ENCODE peak calls at places on chromosome 14, in four cellular contexts. W, F, I and H are unnamed samples.

GRCh38 chr14:95185452-95186392 is 28.4 kb upstream of the DICER1 start:
- DNase-seq in F (no peak), I (peak), W (no peak), H (peak)

GRCh38 chr14:90398315-90398811 is 1.5 kb downstream of the CALM1 start:
- DNase-seq in W (peak), I (peak), F (no peak), H (peak)

GRCh38 chr14:65170768-65171251 is 68.5 kb upstream of the MAX start:
- DNase-seq in F (no peak), I (peak), W (peak), H (peak)

GRCh38 chr14:103334644-103335603 is 887 bp downstream of the EIF5 start:
- DNase-seq in I (peak), F (peak), W (no peak), H (peak)

GRCh38 chr14:104680056-104680805 is 9.2 kb upstream of the INF2 start:
- DNase-seq in W (no peak), F (no peak), I (peak), H (peak)

GRCh38 chr14:75549169-75549568 is 26.9 kb downstream of the BATF start:
- DNase-seq in W (no peak), F (no peak), I (no peak), H (no peak)

GRCh38 chr14:79037593-79037992 is 867.4 kb downstream of the NRXN3 start:
- DNase-seq in W (no peak), I (no peak), F (no peak), H (no peak)

GRCh38 chr14:95039993-95040348 is 117.4 kb downstream of the DICER1 start:
- DNase-seq in I (no peak), W (no peak), F (no peak), H (no peak)

GRCh38 chr14:78254911-78255431 is 84.8 kb downstream of the NRXN3 start:
- DNase-seq in F (no peak), W (no peak), I (no peak), H (no peak)

GRCh38 chr14:35558680-35559079 is 24.7 kb downstream of the INSM2 start:
- DNase-seq in W (no peak), I (no peak), F (peak), H (no peak)

GRCh38 chr14:96001866-96002510 is 37.2 kb upstream of the C14orf132 start:
- DNase-seq in I (no peak), W (peak), F (no peak), H (no peak)

GRCh38 chr14:51323492-51323891 is 83.4 kb downstream of the TMX1 start:
- DNase-seq in I (no peak), W (no peak), F (no peak), H (no peak)

GRCh38 chr14:22540286-22540685 is 48.7 kb downstream of the DAD1 start:
- DNase-seq in I (no peak), W (no peak), F (no peak), H (no peak)

GRCh38 chr14:26332966-26333365 is 264.9 kb downstream of the NOVA1 start:
- DNase-seq in I (no peak), F (no peak), W (no peak), H (no peak)

GRCh38 chr14:84409435-84409834 is 1120.5 kb upstream of the FLRT2 start:
- DNase-seq in F (no peak), W (no peak), I (peak), H (no peak)

GRCh38 chr14:36771256-36771655 is 109.6 kb downstream of the PAX9 start:
- DNase-seq in F (no peak), I (peak), W (no peak), H (no peak)

GRCh38 chr14:69260979-69261605 is 1.1 kb downstream of the GALNT16 start:
- DNase-seq in I (peak), F (peak), W (peak), H (no peak)

GRCh38 chr14:73243748-73244147 is 6.4 kb downstream of the PAPLN start:
- DNase-seq in F (no peak), W (no peak), I (no peak), H (no peak)

GRCh38 chr14:71452987-71453386 is 479.2 kb upstream of the RGS6 start:
- DNase-seq in W (no peak), I (peak), F (no peak), H (no peak)

GRCh38 chr14:23285530-23286019 is 357 bp downstream of the HOMEZ start:
- DNase-seq in I (no peak), W (no peak), F (no peak), H (no peak)

GRCh38 chr14:51716610-51717009 is 64.9 kb downstream of the FRMD6 start:
- DNase-seq in F (no peak), W (no peak), I (no peak), H (peak)

GRCh38 chr14:70366890-70367289 is 7.4 kb upstream of the COX16 start:
- DNase-seq in F (no peak), W (no peak), I (no peak), H (no peak)

GRCh38 chr14:39781466-39781865 is 349.2 kb upstream of the FBXO33 start:
- DNase-seq in I (no peak), F (no peak), W (no peak), H (no peak)

GRCh38 chr14:97456958-97457357 is 659.8 kb downstream of the VRK1 start:
- DNase-seq in I (peak), F (no peak), W (no peak), H (no peak)

GRCh38 chr14:97458302-97459137 is 661.3 kb downstream of the VRK1 start:
- DNase-seq in F (no peak), I (no peak), W (peak), H (no peak)

GRCh38 chr14:97456497-97456896 is 659.3 kb downstream of the VRK1 start:
- DNase-seq in W (no peak), I (no peak), F (no peak), H (no peak)

GRCh38 chr14:97462081-97462480 is 664.9 kb downstream of the VRK1 start:
- DNase-seq in W (no peak), F (no peak), I (no peak), H (no peak)

GRCh38 chr14:97459180-97459579 is 662.0 kb downstream of the VRK1 start:
- DNase-seq in I (no peak), W (no peak), F (no peak), H (no peak)
- H2BK12ac ChIP-seq in I (no peak), W (no peak), F (no peak), H (no peak)

DNA sequence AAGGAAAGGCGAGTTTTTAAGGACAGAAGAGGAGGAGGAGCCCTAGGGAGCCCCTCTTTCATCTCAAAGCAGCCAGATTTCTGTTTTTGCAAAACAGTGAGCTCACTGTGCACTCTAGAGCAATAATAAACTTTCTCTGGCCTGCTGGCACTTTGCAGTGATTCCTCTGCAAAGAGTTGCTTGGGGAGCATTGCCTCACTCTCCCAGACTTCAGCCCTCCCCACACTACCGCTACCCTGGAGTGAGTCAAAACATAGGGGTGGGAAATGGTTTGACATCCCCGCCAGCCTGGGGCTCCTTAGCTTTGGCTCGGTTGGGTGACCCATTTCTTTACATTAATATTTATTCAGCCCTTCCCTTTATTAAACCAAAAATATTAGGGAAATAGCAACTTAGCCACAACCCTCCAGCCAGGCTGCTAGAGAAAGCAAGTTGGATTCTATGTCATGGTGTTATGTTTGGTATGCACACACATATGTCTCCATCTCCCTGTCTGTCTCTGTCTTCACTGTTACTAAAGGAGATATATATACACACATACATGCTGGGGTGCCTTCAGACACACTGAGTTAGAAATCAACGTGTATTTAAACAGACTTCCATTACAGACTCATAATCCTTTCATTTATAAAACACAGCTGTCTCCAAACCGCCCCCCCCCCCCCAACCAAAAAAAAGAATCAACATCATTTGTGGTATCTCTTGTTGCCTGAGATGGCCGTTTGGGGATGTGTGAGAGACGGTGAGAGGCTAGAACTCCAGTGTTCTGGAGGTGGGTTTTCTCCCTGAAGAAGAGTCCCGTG is 3.4 kb upstream of the IRF2BPL start:
- DNase-seq in I (peak), W (no peak), F (no peak), H (peak)
- H3K9ac ChIP-seq in I (no peak), W (no peak), F (no peak), H (peak)

GRCh38 chr14:74528886-74529285 is 35.3 kb downstream of the ISCA2 start:
- DNase-seq in W (no peak), I (no peak), F (no peak), H (no peak)
- H2BK12ac ChIP-seq in W (no peak), I (no peak), F (peak), H (no peak)

DNA sequence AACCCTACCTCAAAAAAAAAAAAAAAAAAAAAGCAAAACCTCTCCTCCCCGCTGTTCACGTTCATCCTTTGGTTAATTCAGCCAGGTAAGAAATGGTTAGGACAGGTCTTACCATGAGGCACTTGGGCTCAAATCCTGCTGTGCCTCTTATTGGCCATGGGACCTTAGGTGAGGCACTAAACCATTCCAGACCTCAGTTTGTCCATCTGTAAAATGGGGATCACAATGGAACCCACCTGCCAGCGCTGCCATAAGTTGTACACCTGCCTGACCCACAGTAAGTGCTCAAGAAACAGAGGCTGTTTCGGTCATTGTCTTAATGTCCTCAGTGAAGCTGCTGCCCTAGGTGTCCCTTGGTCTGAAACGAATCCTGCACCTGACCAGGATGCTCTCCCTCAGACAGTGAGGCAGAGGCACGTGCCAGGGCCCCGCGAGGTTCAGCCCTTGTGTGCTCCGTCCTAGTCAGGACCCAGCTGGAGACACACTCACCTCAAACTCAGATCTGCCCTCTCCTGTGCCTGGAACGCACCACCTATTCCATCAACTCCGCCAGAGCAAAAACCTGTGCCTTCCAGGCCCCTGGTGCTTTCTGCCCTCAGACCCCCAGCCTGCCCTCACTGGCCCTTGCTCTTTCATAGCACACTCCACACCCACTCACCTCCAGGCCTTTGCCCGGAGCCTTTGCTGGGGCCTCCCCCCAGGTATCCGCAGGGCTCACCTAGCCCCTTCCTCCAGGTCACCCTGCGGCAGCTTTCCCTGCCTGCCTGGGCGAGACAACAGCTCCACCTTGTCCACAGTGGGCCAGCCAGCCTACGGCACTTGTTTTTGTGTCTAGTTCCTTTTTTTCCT is 150.7 kb downstream of the BCL11B start:
- DNase-seq in F (no peak), I (no peak), W (peak), H (no peak)
- H3K9ac ChIP-seq in F (peak), I (no peak), W (no peak), H (no peak)

GRCh38 chr14:74260525-74261233 is 21.4 kb downstream of the VSX2 start:
- DNase-seq in F (no peak), W (no peak), I (no peak), H (no peak)

GRCh38 chr14:74257078-74257987 is 18.1 kb downstream of the VSX2 start:
- DNase-seq in I (peak), F (no peak), W (peak), H (no peak)

GRCh38 chr14:74258705-74259035 is 19.4 kb downstream of the VSX2 start:
- DNase-seq in I (no peak), W (no peak), F (no peak), H (no peak)

GRCh38 chr14:74259513-74259912 is 20.3 kb downstream of the VSX2 start:
- DNase-seq in F (no peak), I (no peak), W (no peak), H (no peak)

DNA sequence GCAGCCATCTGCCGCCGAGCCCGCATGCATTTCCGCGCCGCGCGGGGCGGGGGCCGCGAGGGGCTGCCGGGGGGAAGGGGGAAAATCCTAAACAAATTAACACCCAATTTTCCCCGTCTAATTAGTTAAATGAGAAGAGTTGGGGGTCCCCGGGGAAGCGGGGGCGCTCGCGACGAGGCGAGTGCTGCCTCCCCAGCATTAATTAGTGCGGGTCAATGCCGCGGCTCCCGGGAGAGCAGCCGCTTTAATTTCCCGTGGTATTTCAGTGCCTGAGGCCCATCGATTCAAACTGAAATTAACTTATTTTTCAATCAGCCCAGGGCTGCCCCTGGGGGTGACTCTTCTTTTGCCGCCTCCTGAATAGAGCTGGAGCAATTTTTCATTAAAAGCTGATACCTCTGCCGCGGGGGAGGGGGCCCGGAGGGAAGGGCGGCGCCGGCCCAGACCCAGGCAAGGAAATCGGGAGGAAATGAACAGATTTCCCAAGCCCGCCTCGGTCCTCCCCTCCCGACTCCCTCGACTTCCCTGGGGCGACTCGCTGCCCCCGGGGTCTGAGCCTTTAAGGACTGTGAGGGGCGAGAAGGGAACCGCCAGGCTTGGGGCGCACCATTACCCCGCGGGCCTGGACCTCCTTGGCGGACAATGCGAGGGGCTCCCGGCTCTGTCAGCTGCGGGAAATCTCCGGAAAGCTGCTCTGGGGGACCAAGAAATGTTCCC is 18.9 kb downstream of the VSX2 start:
- DNase-seq in F (no peak), W (no peak), I (peak), H (no peak)
- H2BK12ac ChIP-seq in F (peak), W (no peak), I (no peak), H (no peak)

GRCh38 chr14:102317564-102318248 is 1.8 kb upstream of the ZNF839 start:
- DNase-seq in I (peak), F (no peak), W (no peak), H (no peak)
- H3K9ac ChIP-seq in I (no peak), F (peak), W (no peak), H (peak)

DNA sequence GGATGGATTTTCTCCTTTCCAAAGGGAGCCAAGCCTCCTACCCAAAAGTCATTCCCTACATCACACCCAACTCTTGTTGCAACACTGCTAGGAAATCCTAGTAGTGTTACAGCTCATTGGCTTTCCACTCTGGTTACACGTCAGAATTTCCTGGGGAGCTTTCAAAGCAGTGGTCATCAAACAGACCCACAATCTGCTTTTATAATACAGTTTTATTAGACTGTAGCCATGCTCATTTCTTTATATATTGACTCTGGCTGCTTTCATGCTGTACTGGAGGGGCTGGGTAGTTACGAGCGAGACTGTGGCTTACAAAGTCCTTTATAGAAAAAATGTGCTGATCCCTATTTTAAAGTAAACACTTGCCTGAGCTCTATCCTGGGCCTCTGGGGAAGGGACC is 34.3 kb downstream of the ZFYVE26 start:
- DNase-seq in I (no peak), F (no peak), W (no peak), H (no peak)
- H2BK12ac ChIP-seq in I (no peak), F (no peak), W (no peak), H (no peak)

GRCh38 chr14:80954771-80955299 is 586 bp upstream of the TSHR start:
- DNase-seq in I (peak), W (peak), F (peak), H (peak)

GRCh38 chr14:80955434-80955939 is at the start of gene TSHR:
- DNase-seq in W (peak), I (no peak), F (peak), H (peak)

GRCh38 chr14:80948291-80948690 is 6.8 kb upstream of the CEP128 start:
- DNase-seq in I (no peak), W (no peak), F (no peak), H (no peak)

GRCh38 chr14:80956105-80956504 is 684 bp downstream of the TSHR start:
- DNase-seq in W (no peak), F (no peak), I (no peak), H (no peak)

GRCh38 chr14:80951491-80951890 is 3.9 kb upstream of the TSHR start:
- DNase-seq in I (no peak), F (no peak), W (no peak), H (no peak)
- H3K9ac ChIP-seq in I (no peak), F (no peak), W (no peak), H (no peak)